ENCODE peak calls at places on chromosome 15, in six cellular contexts. A is heart right ventricle; M is effector memory CD4-positive, alpha-beta T cell; C is foreskin keratinocyte; Q is cardiac muscle cell; R is tibial artery. P is an unnamed sample.

GRCh38 chr15:31312220-31312619 is 14.4 kb upstream of the KLF13 start:
- DNase-seq in A (peak; percentile 2), M (no peak), C (no peak), Q (no peak), R (no peak), P (no peak)

GRCh38 chr15:80811781-80812180 is 32.6 kb downstream of the CEMIP start:
- DNase-seq in A (no peak), M (no peak), C (no peak), Q (no peak), R (no peak), P (no peak)

GRCh38 chr15:77384589-77385359 is 35.1 kb downstream of the PEAK1 start:
- DNase-seq in A (no peak), M (no peak), C (no peak), Q (no peak), R (no peak), P (no peak)

GRCh38 chr15:85607141-85607806 is 187.5 kb downstream of the KLHL25 start:
- DNase-seq in A (no peak), M (no peak), C (no peak), Q (no peak), R (no peak), P (no peak)

GRCh38 chr15:81480645-81481053 is 106.6 kb upstream of the TMC3 start:
- DNase-seq in A (peak; percentile 70), M (no peak), C (peak; percentile 32), Q (peak; percentile 80), R (no peak), P (no peak)

GRCh38 chr15:39579487-39580116 is 1.3 kb upstream of the THBS1 start:
- DNase-seq in A (peak; percentile 78), M (no peak), C (peak; percentile 94), Q (peak; percentile 92), R (peak; percentile 84), P (peak; percentile 89)

GRCh38 chr15:34733621-34734020 is 21.2 kb downstream of the GJD2 start:
- DNase-seq in A (no peak), M (no peak), C (no peak), Q (no peak), R (no peak), P (no peak)

GRCh38 chr15:98120561-98120960 is 160.1 kb downstream of the ARRDC4 start:
- DNase-seq in A (no peak), M (no peak), C (peak; percentile 49), Q (no peak), R (no peak), P (no peak)

GRCh38 chr15:43932907-43933306 is 106.1 kb downstream of the WDR76 start:
- DNase-seq in A (no peak), M (no peak), C (no peak), Q (no peak), R (no peak), P (no peak)

GRCh38 chr15:46900992-46901391 is 816.3 kb upstream of the SEMA6D start:
- DNase-seq in A (no peak), M (no peak), C (peak; percentile 48), Q (no peak), R (no peak), P (no peak)

GRCh38 chr15:39594056-39594763 is 13.3 kb downstream of the THBS1 start:
- DNase-seq in A (no peak), M (no peak), C (peak; percentile 67), Q (no peak), R (no peak), P (no peak)

GRCh38 chr15:65389226-65389625 is 11.4 kb upstream of the IGDCC3 start:
- DNase-seq in A (no peak), M (no peak), C (no peak), Q (no peak), R (no peak), P (peak; percentile 35)

GRCh38 chr15:69337133-69337532 is 38.4 kb downstream of the PAQR5 start:
- DNase-seq in A (no peak), M (no peak), C (no peak), Q (no peak), R (no peak), P (no peak)

GRCh38 chr15:49902791-49903481 is 216.1 kb downstream of the ATP8B4 start:
- DNase-seq in A (peak; percentile 33), M (no peak), C (no peak), Q (no peak), R (no peak), P (no peak)

GRCh38 chr15:95639208-95639607 is 691.3 kb upstream of the NR2F2 start:
- DNase-seq in A (no peak), M (no peak), C (no peak), Q (no peak), R (no peak), P (no peak)

GRCh38 chr15:86135030-86135429 is 55.4 kb downstream of the AGBL1 start:
- DNase-seq in A (no peak), M (no peak), C (no peak), Q (peak; percentile 4), R (no peak), P (no peak)

GRCh38 chr15:51499379-51499976 is 123.1 kb downstream of the DMXL2 start:
- DNase-seq in A (no peak), M (no peak), C (peak; percentile 44), Q (peak; percentile 1), R (no peak), P (no peak)

GRCh38 chr15:37824717-37825382 is 109.6 kb upstream of the TMCO5A start:
- DNase-seq in A (no peak), M (no peak), C (peak; percentile 89), Q (no peak), R (no peak), P (no peak)

GRCh38 chr15:77023576-77024272 is 28.8 kb downstream of the PSTPIP1 start:
- DNase-seq in A (no peak), M (no peak), C (no peak), Q (no peak), R (peak; percentile 48), P (peak; percentile 67)

GRCh38 chr15:54481819-54482218 is 503.6 kb downstream of the UNC13C start:
- DNase-seq in A (no peak), M (no peak), C (no peak), Q (no peak), R (no peak), P (no peak)

GRCh38 chr15:33852094-33852493 is 116.2 kb upstream of the CHRM5 start:
- DNase-seq in A (no peak), M (no peak), C (no peak), Q (no peak), R (no peak), P (no peak)

GRCh38 chr15:79724312-79724711 is 172.5 kb downstream of the MTHFS start:
- DNase-seq in A (no peak), M (no peak), C (peak; percentile 22), Q (no peak), R (no peak), P (no peak)

GRCh38 chr15:64651573-64652260 is 123.7 kb downstream of the RBPMS2 start:
- DNase-seq in A (no peak), M (peak; percentile 7), C (peak; percentile 19), Q (no peak), R (no peak), P (no peak)

GRCh38 chr15:78991879-78992278 is 47.0 kb upstream of the CTSH start:
- DNase-seq in A (no peak), M (no peak), C (no peak), Q (no peak), R (no peak), P (no peak)

GRCh38 chr15:91456251-91456718 is 356.2 kb downstream of the SV2B start:
- DNase-seq in A (no peak), M (no peak), C (peak; percentile 100), Q (no peak), R (no peak), P (no peak)

GRCh38 chr15:52529289-52529929 is 729 bp upstream of the MYO5A start:
- DNase-seq in A (no peak), M (no peak), C (no peak), Q (no peak), R (no peak), P (no peak)

GRCh38 chr15:52527898-52528464 is 699 bp downstream of the MYO5A start:
- DNase-seq in A (peak; percentile 10), M (peak; percentile 19), C (peak; percentile 37), Q (peak; percentile 38), R (peak; percentile 68), P (no peak)

GRCh38 chr15:52528465-52529288 is at the start of gene MYO5A:
- DNase-seq in A (peak; percentile 60), M (peak; percentile 69), C (peak; percentile 48), Q (peak; percentile 82), R (peak; percentile 81), P (peak; percentile 89)

GRCh38 chr15:52529940-52530339 is 1.3 kb upstream of the MYO5A start:
- DNase-seq in A (no peak), M (no peak), C (no peak), Q (no peak), R (no peak), P (no peak)

GRCh38 chr15:52532427-52532826 is 3.7 kb upstream of the MYO5A start:
- DNase-seq in A (no peak), M (no peak), C (no peak), Q (no peak), R (no peak), P (no peak)
- H3K27me3 ChIP-seq in A (no peaks in the 10 kb centered on the region), M (no peaks in the 10 kb centered on the region), C (no peaks in the 10 kb centered on the region), Q (peaks cover 63% of the 10 kb centered on the region), R (peaks cover 5% of the 10 kb centered on the region), P (no peaks in the 10 kb centered on the region)

GRCh38 chr15:101211897-101212296 is 40.0 kb downstream of the CHSY1 start:
- DNase-seq in A (no peak), M (no peak), C (no peak), Q (no peak), R (no peak), P (no peak)
- H3K4me1 ChIP-seq in A (peaks cover 74% of the 10 kb centered on the region), M (peaks cover under 1% of the 10 kb centered on the region), C (peaks cover 31% of the 10 kb centered on the region), Q (peaks cover 42% of the 10 kb centered on the region), R (peaks cover 24% of the 10 kb centered on the region), P (peaks cover 7% of the 10 kb centered on the region)

GRCh38 chr15:88603885-88604284 is 17.3 kb upstream of the AEN start:
- DNase-seq in A (no peak), M (no peak), C (no peak), Q (no peak), R (no peak), P (no peak)
- H3K27me3 ChIP-seq in A (peaks cover 20% of the 10 kb centered on the region), M (peaks cover 42% of the 10 kb centered on the region), C (peaks cover 72% of the 10 kb centered on the region), Q (peaks cover 72% of the 10 kb centered on the region), R (peaks cover 43% of the 10 kb centered on the region), P (no peaks in the 10 kb centered on the region)

GRCh38 chr15:92809880-92810361 is 90.2 kb upstream of the CHD2 start:
- DNase-seq in A (peak; percentile 46), M (no peak), C (peak; percentile 55), Q (peak; percentile 69), R (no peak), P (peak; percentile 72)

GRCh38 chr15:92806763-92807162 is 93.4 kb upstream of the CHD2 start:
- DNase-seq in A (peak; percentile 16), M (no peak), C (no peak), Q (no peak), R (peak; percentile 83), P (peak; percentile 65)

GRCh38 chr15:92807971-92808571 is 92.1 kb upstream of the CHD2 start:
- DNase-seq in A (peak; percentile 23), M (no peak), C (no peak), Q (no peak), R (no peak), P (no peak)

GRCh38 chr15:92809064-92809879 is 90.9 kb upstream of the CHD2 start:
- DNase-seq in A (peak; percentile 98), M (peak; percentile 97), C (peak; percentile 93), Q (peak; percentile 97), R (peak; percentile 99), P (peak; percentile 99)

DNA sequence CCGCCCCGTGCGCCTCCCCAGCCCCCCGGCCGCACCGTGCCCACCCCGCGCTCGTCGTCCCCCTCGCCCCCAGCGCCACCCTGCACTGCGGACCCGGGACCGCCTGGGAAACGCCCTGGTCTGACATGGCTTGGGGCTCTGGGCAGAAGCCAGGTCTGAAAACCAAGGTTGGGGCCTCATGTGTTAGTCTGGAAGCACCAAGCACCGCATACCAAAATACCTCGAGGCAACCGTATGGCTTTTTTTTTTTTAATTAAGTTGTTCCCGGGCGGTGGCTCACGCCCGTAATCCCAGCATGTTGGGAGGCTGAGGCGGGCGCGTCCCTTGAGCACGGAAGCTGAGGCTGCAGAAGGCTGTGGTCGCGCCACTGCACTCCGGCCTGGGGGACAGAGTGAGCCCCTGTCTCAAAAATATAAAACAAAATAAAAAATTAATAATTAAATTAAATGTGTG is 91.5 kb upstream of the CHD2 start:
- DNase-seq in A (peak; percentile 44), M (no peak), C (no peak), Q (peak; percentile 43), R (no peak), P (peak; percentile 77)
- H3K4me1 ChIP-seq in A (peaks cover 51% of the 10 kb centered on the region), M (peaks cover 40% of the 10 kb centered on the region), C (peaks cover 21% of the 10 kb centered on the region), Q (peaks cover 21% of the 10 kb centered on the region), R (peaks cover 35% of the 10 kb centered on the region), P (no peaks in the 10 kb centered on the region)